ENCODE peak calls at places on chromosomes 6 and 20, in four cellular contexts. F is left cardiac atrium, N is sigmoid colon, E is HFFc6. Q is an unnamed sample.

GRCh38 chr20:46283426-46283825 is 24.9 kb downstream of the CDH22 start:
- DNase-seq in F (no peak), N (no peak), E (no peak), Q (no peak)

GRCh38 chr6:118283759-118284158 is 264.3 kb upstream of the PLN start:
- DNase-seq in F (peak; percentile 39), N (peak; percentile 69), E (peak; percentile 43), Q (no peak)

GRCh38 chr6:43269273-43270007 is 26.2 kb downstream of the TTBK1 start:
- DNase-seq in F (no peak), N (no peak), E (no peak), Q (no peak)

GRCh38 chr6:104603108-104603745 is 256.5 kb downstream of the HACE1 start:
- DNase-seq in F (no peak), N (no peak), E (no peak), Q (no peak)

GRCh38 chr6:31945507-31946369 is at the start of gene CFB:
- DNase-seq in F (peak; percentile 84), N (peak; percentile 93), E (peak; percentile 78), Q (peak; percentile 94)

GRCh38 chr6:11389977-11390376 is 147.6 kb upstream of the TMEM170B start:
- DNase-seq in F (no peak), N (no peak), E (no peak), Q (no peak)

GRCh38 chr6:15901141-15902115 is 227.5 kb upstream of the MYLIP start:
- DNase-seq in F (no peak), N (no peak), E (no peak), Q (no peak)

GRCh38 chr6:41302638-41303037 is 16.2 kb upstream of the TREM1 start:
- DNase-seq in F (no peak), N (no peak), E (no peak), Q (no peak)

GRCh38 chr6:148547110-148547509 is 199.7 kb upstream of the UST start:
- DNase-seq in F (no peak), N (no peak), E (no peak), Q (no peak)